ENCODE peak calls at places on chromosomes 16 and 17, in six cellular contexts. I is HTR-8/SVneo; G is CD8-positive, alpha-beta T cell; V is AG10803; J is GM18507; L is thoracic aorta. K is an unnamed sample.

GRCh38 chr17:4949321-4950074 is 1.2 kb upstream of the PFN1 start:
- DNase-seq in I (no peak), G (peak; percentile 42), V (peak; percentile 65), J (no peak), L (no peak), K (peak; percentile 20)

GRCh38 chr17:42591411-42591810 is 13.9 kb upstream of the PSMC3IP start:
- DNase-seq in G (no peak), J (no peak), V (no peak), I (no peak), L (no peak), K (no peak)

GRCh38 chr17:9971991-9972390 is 66.9 kb upstream of the RCVRN start:
- DNase-seq in V (peak; percentile 71), J (no peak), I (peak; percentile 62), L (no peak), G (no peak), K (no peak)

GRCh38 chr17:68317458-68317857 is 26.2 kb downstream of the ARSG start:
- DNase-seq in L (no peak), I (no peak), V (no peak), J (no peak), G (no peak), K (no peak)

GRCh38 chr16:81005644-81006471 is 827 bp downstream of the CMC2 start:
- DNase-seq in J (no peak), G (no peak), L (no peak), V (no peak), I (no peak), K (no peak)

GRCh38 chr16:75529056-75529905 is 6.6 kb downstream of the CHST5 start:
- DNase-seq in V (no peak), L (no peak), I (no peak), J (no peak), G (no peak), K (no peak)

GRCh38 chr16:81349608-81350305 is 35.0 kb downstream of the GAN start:
- DNase-seq in L (no peak), I (no peak), V (no peak), G (no peak), J (no peak), K (no peak)

GRCh38 chr17:31156326-31156725 is 61.5 kb downstream of the NF1 start:
- DNase-seq in I (no peak), V (peak; percentile 84), G (no peak), J (no peak), L (no peak), K (no peak)

GRCh38 chr16:22979038-22979437 is 165.1 kb downstream of the HS3ST2 start:
- DNase-seq in L (no peak), J (no peak), G (no peak), I (no peak), V (no peak), K (no peak)

GRCh38 chr17:39229274-39229913 is 3.6 kb upstream of the STAC2 start:
- DNase-seq in V (peak; percentile 58), L (no peak), J (no peak), I (no peak), G (no peak), K (no peak)

GRCh38 chr16:64586756-64587155 is 535.1 kb downstream of the CDH11 start:
- DNase-seq in G (no peak), L (no peak), I (no peak), J (no peak), V (peak; percentile 15), K (no peak)

GRCh38 chr17:31629696-31630470 is 229.2 kb downstream of the COPRS start:
- DNase-seq in G (no peak), I (no peak), J (no peak), V (peak; percentile 99), L (no peak), K (no peak)

GRCh38 chr17:15036238-15036637 is 228.9 kb downstream of the PMP22 start:
- DNase-seq in V (no peak), L (no peak), J (no peak), I (no peak), G (no peak), K (no peak)

GRCh38 chr17:28112199-28112995 is 69.9 kb downstream of the NLK start:
- DNase-seq in L (no peak), J (no peak), G (no peak), I (no peak), V (peak; percentile 39), K (no peak)

GRCh38 chr17:21502301-21502700 is 126.1 kb downstream of the KCNJ12 start:
- DNase-seq in L (no peak), I (no peak), V (no peak), J (no peak), G (no peak), K (no peak)

GRCh38 chr16:24360936-24361335 is 104.8 kb downstream of the CACNG3 start:
- DNase-seq in I (no peak), J (no peak), V (no peak), G (no peak), L (no peak), K (no peak)

GRCh38 chr17:75587718-75588545 is at the start of gene MYO15B:
- DNase-seq in I (no peak), L (no peak), G (peak; percentile 31), J (no peak), V (no peak), K (no peak)

GRCh38 chr16:75922250-75922649 is 196.0 kb upstream of the CPHXL start:
- DNase-seq in V (no peak), G (no peak), L (no peak), I (no peak), J (no peak), K (no peak)

GRCh38 chr17:76265624-76266243 is 586 bp downstream of the UBALD2 start:
- DNase-seq in G (peak; percentile 23), I (no peak), V (peak; percentile 55), J (no peak), L (no peak), K (no peak)

GRCh38 chr17:42282478-42283080 is 5.7 kb upstream of the STAT5A start:
- DNase-seq in L (no peak), J (no peak), I (no peak), V (no peak), G (no peak), K (no peak)

GRCh38 chr17:32297424-32297823 is 31.8 kb downstream of the RHBDL3 start:
- DNase-seq in V (no peak), J (no peak), G (no peak), L (no peak), I (no peak), K (no peak)

GRCh38 chr17:33012522-33013033 is 20.9 kb downstream of the SPACA3 start:
- DNase-seq in G (no peak), L (no peak), J (no peak), I (peak; percentile 82), V (peak; percentile 83), K (no peak)

GRCh38 chr17:19578545-19578944 is 44.9 kb downstream of the SLC47A1 start:
- DNase-seq in V (no peak), I (no peak), L (no peak), J (no peak), G (no peak), K (no peak)

K was measured in NCI-H2107.